ENCODE peak calls at places on chromosomes 12 and 14, in four cellular contexts. L is EL, D is amygdala, U is aorta. H is an unnamed sample.

GRCh38 chr12:94404854-94405253 is 54.8 kb downstream of the CEP83 start:
- DNase-seq in U (no peak), D (no peak), L (no peak), H (no peak)

GRCh38 chr14:95679148-95679547 is 7.1 kb upstream of the TCL1B start:
- DNase-seq in U (no peak), D (no peak), L (no peak), H (no peak)

GRCh38 chr12:39296496-39296895 is 146.4 kb downstream of the KIF21A start:
- DNase-seq in D (no peak), U (no peak), L (no peak), H (no peak)

GRCh38 chr14:51603495-51603894 is 48.2 kb upstream of the FRMD6 start:
- DNase-seq in U (no peak), L (peak), D (no peak), H (no peak)

GRCh38 chr12:26062566-26062965 is 62.3 kb downstream of the BHLHE41 start:
- DNase-seq in D (no peak), U (no peak), L (peak), H (no peak)

GRCh38 chr12:62305778-62306177 is 45.6 kb downstream of the USP15 start:
- DNase-seq in D (no peak), L (no peak), U (no peak), H (no peak)

GRCh38 chr14:78701246-78701645 is 531.1 kb downstream of the NRXN3 start:
- DNase-seq in U (no peak), D (no peak), L (peak), H (no peak)

GRCh38 chr14:40122978-40123648 is 690.9 kb upstream of the FBXO33 start:
- DNase-seq in D (no peak), L (no peak), U (no peak), H (no peak)

GRCh38 chr14:54529811-54530210 is 20.1 kb downstream of the CGRRF1 start:
- DNase-seq in U (no peak), D (no peak), L (peak), H (no peak)

GRCh38 chr14:70897475-70897874 is 9.8 kb upstream of the PCNX1 start:
- DNase-seq in D (no peak), L (peak), U (no peak), H (no peak)

GRCh38 chr14:98489115-98489514 is 782.9 kb downstream of the BCL11B start:
- DNase-seq in D (no peak), U (no peak), L (no peak), H (no peak)

GRCh38 chr12:123942911-123943648 is 29.6 kb downstream of the CCDC92 start:
- DNase-seq in D (no peak), U (no peak), L (peak), H (no peak)